ENCODE peak calls at places on chromosome 1, in ten cellular contexts. K is IMR-90; A is esophagus squamous epithelium; E is PC-3; S is HL-60; X is CD4-positive, alpha-beta T cell; V is endothelial cell; Y is CD8-positive, alpha-beta T cell; O is fibroblast of mammary gland; R is OCI-LY7. G is an unnamed sample.

GRCh38 chr1:224626042-224626441 is 9.9 kb downstream of the CNIH3 start:
- DNase-seq in K (peak), A (no peak), E (peak), S (no peak), X (no peak), V (no peak), Y (no peak), O (peak), R (no peak), G (no peak)

GRCh38 chr1:50968884-50969610 is 998 bp upstream of the CDKN2C start:
- DNase-seq in K (no peak), A (no peak), E (peak), S (no peak), X (peak), V (peak), Y (peak), O (peak), R (peak), G (peak)

GRCh38 chr1:198203434-198203833 is 46.6 kb downstream of the NEK7 start:
- DNase-seq in K (peak), A (no peak), E (no peak), S (no peak), X (no peak), V (no peak), Y (no peak), O (no peak), R (no peak), G (no peak)

GRCh38 chr1:208990456-208990855 is 593.1 kb upstream of the CAMK1G start:
- DNase-seq in K (no peak), A (no peak), E (no peak), S (no peak), X (no peak), V (no peak), Y (no peak), O (no peak), R (no peak), G (no peak)

GRCh38 chr1:100461222-100461621 is 76.7 kb upstream of the GPR88 start:
- DNase-seq in K (no peak), A (no peak), E (no peak), S (no peak), X (no peak), V (no peak), Y (no peak), O (no peak), R (no peak), G (no peak)

GRCh38 chr1:181522864-181523263 is 39.5 kb downstream of the CACNA1E start:
- DNase-seq in K (no peak), A (no peak), E (no peak), S (no peak), X (no peak), V (no peak), Y (no peak), O (no peak), R (no peak), G (no peak)

GRCh38 chr1:159040893-159041724 is 31.4 kb downstream of the IFI16 start:
- DNase-seq in K (no peak), A (no peak), E (no peak), S (no peak), X (no peak), V (no peak), Y (no peak), O (no peak), R (no peak), G (no peak)

GRCh38 chr1:64308856-64309255 is 105.4 kb downstream of the UBE2U start:
- DNase-seq in K (no peak), A (no peak), E (no peak), S (no peak), X (no peak), V (peak), Y (no peak), O (peak), R (no peak), G (no peak)

GRCh38 chr1:50418600-50419109 is 4.6 kb downstream of the DMRTA2 start:
- DNase-seq in K (no peak), A (no peak), E (no peak), S (no peak), X (no peak), V (peak), Y (no peak), O (no peak), R (no peak), G (peak)

GRCh38 chr1:154483941-154484803 is 17.8 kb upstream of the TDRD10 start:
- DNase-seq in K (peak), A (no peak), E (peak), S (no peak), X (no peak), V (no peak), Y (no peak), O (peak), R (no peak), G (no peak)

GRCh38 chr1:11311816-11312755 is 39.1 kb downstream of the UBIAD1 start:
- DNase-seq in K (no peak), A (no peak), E (no peak), S (no peak), X (no peak), V (no peak), Y (no peak), O (no peak), R (no peak), G (no peak)

GRCh38 chr1:172699111-172699510 is 40.2 kb downstream of the FASLG start:
- DNase-seq in K (peak), A (no peak), E (peak), S (no peak), X (peak), V (peak), Y (peak), O (peak), R (no peak), G (no peak)

GRCh38 chr1:6040859-6041415 is 4.8 kb upstream of the KCNAB2 start:
- DNase-seq in K (no peak), A (no peak), E (no peak), S (no peak), X (no peak), V (no peak), Y (no peak), O (no peak), R (no peak), G (no peak)

GRCh38 chr1:35111106-35111505 is 31.9 kb downstream of the ZMYM1 start:
- DNase-seq in K (peak), A (no peak), E (peak), S (no peak), X (no peak), V (no peak), Y (no peak), O (peak), R (no peak), G (no peak)

GRCh38 chr1:171142451-171143121 is 42.5 kb upstream of the FMO2 start:
- DNase-seq in K (peak), A (no peak), E (no peak), S (no peak), X (no peak), V (no peak), Y (no peak), O (peak), R (no peak), G (no peak)

GRCh38 chr1:171139890-171140289 is 45.2 kb upstream of the FMO2 start:
- DNase-seq in K (no peak), A (no peak), E (no peak), S (no peak), X (no peak), V (no peak), Y (no peak), O (no peak), R (no peak), G (no peak)

GRCh38 chr1:171140466-171140865 is 44.6 kb upstream of the FMO2 start:
- DNase-seq in K (no peak), A (no peak), E (no peak), S (no peak), X (no peak), V (no peak), Y (no peak), O (peak), R (no peak), G (no peak)

GRCh38 chr1:171142081-171142450 is 43.0 kb upstream of the FMO2 start:
- DNase-seq in K (peak), A (no peak), E (no peak), S (no peak), X (no peak), V (no peak), Y (no peak), O (peak), R (no peak), G (no peak)

GRCh38 chr1:171141336-171142051 is 43.6 kb upstream of the FMO2 start:
- DNase-seq in K (peak), A (no peak), E (no peak), S (no peak), X (no peak), V (no peak), Y (no peak), O (peak), R (no peak), G (no peak)
- TF ChIP-seq CTCF in K (peak), A (no peak), E (peak), S (no peak), X (no peak), V (no peak), Y (no peak), O (peak), R (no peak), G (no peak)

DNA sequence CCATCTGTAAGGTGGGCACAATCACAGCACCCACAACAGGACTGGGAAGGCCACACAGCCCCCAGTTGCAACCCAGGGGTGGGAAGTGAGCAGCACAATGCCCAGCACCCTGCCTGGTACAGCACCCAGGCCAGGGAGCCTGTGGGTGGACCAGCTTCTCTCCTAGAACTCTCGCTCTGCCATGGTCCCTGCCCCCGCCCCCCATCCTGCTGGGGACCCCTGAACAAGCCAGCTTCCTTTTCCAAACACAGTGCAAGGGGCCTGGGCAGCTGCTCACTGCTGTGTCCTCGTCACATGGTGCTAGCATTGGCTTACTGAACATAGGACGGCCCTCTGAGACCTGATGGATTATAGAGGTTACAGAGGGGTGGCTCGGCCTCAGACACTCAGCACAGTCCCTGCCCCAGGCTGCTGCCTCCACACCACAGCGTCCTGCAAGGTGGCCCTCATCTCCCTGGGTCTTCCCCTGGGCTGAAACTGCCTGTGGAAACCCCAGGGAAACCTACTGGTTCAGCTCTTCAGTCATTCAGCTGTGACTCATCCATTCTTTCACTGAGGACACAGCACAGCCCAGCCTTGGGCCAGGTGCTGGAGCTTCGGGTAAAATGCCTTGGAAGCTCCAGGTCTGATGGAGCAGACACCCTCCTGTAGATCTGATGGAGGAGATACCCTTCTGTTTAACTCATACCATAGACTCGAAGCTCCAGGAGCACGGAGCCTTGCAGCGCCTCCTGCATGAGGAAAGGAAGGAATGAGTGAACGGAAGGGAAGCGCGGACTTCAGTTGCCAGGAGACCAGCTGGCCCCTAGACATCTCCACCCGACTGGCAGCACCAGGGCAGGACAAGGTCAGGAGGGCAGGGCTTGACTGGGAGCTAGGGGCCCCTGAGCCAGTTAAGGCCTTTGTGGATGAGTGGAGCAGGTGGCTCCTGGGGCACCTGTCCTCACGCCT is 8.1 kb upstream of the PRDM16 start:
- DNase-seq in K (no peak), A (no peak), E (peak), S (no peak), X (no peak), V (no peak), Y (no peak), O (no peak), R (no peak), G (no peak)
- TF ChIP-seq CTCF in K (no peak), A (no peak), E (no peak), S (no peak), X (no peak), V (no peak), Y (no peak), O (no peak), R (no peak), G (no peak)

GRCh38 chr1:25816112-25816718 is 3.5 kb upstream of the MTFR1L start:
- DNase-seq in K (no peak), A (no peak), E (no peak), S (no peak), X (no peak), V (no peak), Y (no peak), O (no peak), R (no peak), G (no peak)

GRCh38 chr1:25819496-25820246 is at the start of gene MTFR1L:
- DNase-seq in K (peak), A (peak), E (peak), S (peak), X (peak), V (peak), Y (peak), O (peak), R (peak), G (peak)

GRCh38 chr1:25820247-25821111 is 725 bp downstream of the MTFR1L start:
- DNase-seq in K (peak), A (no peak), E (peak), S (peak), X (peak), V (peak), Y (peak), O (peak), R (peak), G (peak)

GRCh38 chr1:25818569-25818968 is 1.2 kb upstream of the MTFR1L start:
- DNase-seq in K (no peak), A (no peak), E (no peak), S (no peak), X (no peak), V (no peak), Y (no peak), O (no peak), R (no peak), G (no peak)

DNA sequence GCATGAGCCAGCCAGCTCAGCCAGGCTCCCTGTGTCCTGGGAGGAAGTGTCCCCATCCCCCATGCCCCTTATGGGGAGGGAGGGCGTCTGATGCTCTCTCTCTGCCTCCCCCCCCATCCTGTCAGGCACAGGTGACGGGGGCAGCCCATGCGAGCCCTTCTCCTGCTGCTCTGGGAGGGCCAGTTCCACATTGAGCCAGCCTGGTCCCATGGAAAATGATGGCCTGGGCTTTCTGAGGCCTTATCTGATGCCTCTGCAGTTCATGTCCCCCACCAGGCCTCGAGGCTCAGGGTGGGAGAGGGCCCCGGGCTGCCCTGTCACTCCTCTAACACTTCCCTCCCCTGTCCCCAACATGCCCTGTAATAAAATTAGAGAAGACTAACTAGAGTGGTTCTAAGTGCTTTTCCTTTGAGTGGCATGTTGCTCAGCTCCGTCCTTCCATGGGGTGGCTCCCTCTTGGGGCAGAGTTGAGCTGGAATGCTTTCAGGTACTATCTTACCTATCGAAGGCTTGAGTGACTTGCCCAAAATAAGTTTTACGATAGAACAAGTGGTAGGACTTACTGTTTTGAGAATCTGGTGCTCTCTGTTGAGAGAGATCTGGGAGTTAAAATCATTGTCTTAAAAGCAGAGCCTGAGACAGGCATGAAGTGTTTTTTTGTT is 1.8 kb upstream of the MTFR1L start:
- DNase-seq in K (no peak), A (no peak), E (peak), S (no peak), X (no peak), V (no peak), Y (no peak), O (no peak), R (no peak), G (no peak)
- TF ChIP-seq CTCF in K (no peak), A (peak), E (peak), S (no peak), X (no peak), V (no peak), Y (no peak), O (no peak), R (peak), G (no peak)

GRCh38 chr1:19825298-19825697 is 10.2 kb upstream of the RNF186 start:
- DNase-seq in K (no peak), A (no peak), E (no peak), S (no peak), X (no peak), V (no peak), Y (no peak), O (no peak), R (no peak), G (no peak)
- TF ChIP-seq CTCF in K (no peak), A (no peak), E (no peak), S (no peak), X (no peak), V (no peak), Y (no peak), O (no peak), R (no peak), G (no peak)

GRCh38 chr1:45373573-45373972 is 33.3 kb upstream of the MUTYH start:
- DNase-seq in K (no peak), A (no peak), E (no peak), S (no peak), X (no peak), V (no peak), Y (no peak), O (no peak), R (no peak), G (no peak)

GRCh38 chr1:45370575-45370974 is 30.3 kb upstream of the MUTYH start:
- DNase-seq in K (no peak), A (no peak), E (no peak), S (no peak), X (no peak), V (no peak), Y (no peak), O (no peak), R (peak), G (peak)

GRCh38 chr1:45380125-45380524 is 39.9 kb upstream of the MUTYH start:
- DNase-seq in K (no peak), A (no peak), E (no peak), S (no peak), X (no peak), V (no peak), Y (no peak), O (no peak), R (no peak), G (no peak)

GRCh38 chr1:45378184-45378583 is 37.9 kb upstream of the MUTYH start:
- DNase-seq in K (no peak), A (no peak), E (no peak), S (no peak), X (no peak), V (no peak), Y (no peak), O (no peak), R (no peak), G (no peak)

GRCh38 chr1:45375104-45376090 is 35.2 kb upstream of the MUTYH start:
- DNase-seq in K (no peak), A (no peak), E (peak), S (no peak), X (no peak), V (no peak), Y (no peak), O (no peak), R (peak), G (no peak)
- TF ChIP-seq CTCF in K (no peak), A (no peak), E (peak), S (no peak), X (no peak), V (no peak), Y (no peak), O (no peak), R (peak), G (no peak)

GRCh38 chr1:178133291-178133989 is 39.5 kb downstream of the RASAL2 start:
- DNase-seq in K (no peak), A (no peak), E (no peak), S (no peak), X (no peak), V (no peak), Y (no peak), O (no peak), R (no peak), G (no peak)

GRCh38 chr1:178134061-178134460 is 40.2 kb downstream of the RASAL2 start:
- DNase-seq in K (peak), A (no peak), E (peak), S (peak), X (no peak), V (no peak), Y (no peak), O (peak), R (no peak), G (no peak)

GRCh38 chr1:178142806-178143205 is 48.9 kb downstream of the RASAL2 start:
- DNase-seq in K (no peak), A (no peak), E (no peak), S (no peak), X (no peak), V (no peak), Y (no peak), O (no peak), R (no peak), G (no peak)

GRCh38 chr1:178137238-178137637 is 43.3 kb downstream of the RASAL2 start:
- DNase-seq in K (no peak), A (no peak), E (no peak), S (no peak), X (no peak), V (no peak), Y (no peak), O (no peak), R (no peak), G (no peak)
- TF ChIP-seq CTCF in K (no peak), A (no peak), E (no peak), S (no peak), X (no peak), V (no peak), Y (no peak), O (no peak), R (no peak), G (no peak)

GRCh38 chr1:115466433-115466832 is 128.4 kb upstream of the NGF start:
- DNase-seq in K (no peak), A (no peak), E (no peak), S (no peak), X (no peak), V (peak), Y (no peak), O (no peak), R (no peak), G (no peak)

GRCh38 chr1:115462677-115463076 is 124.6 kb upstream of the NGF start:
- DNase-seq in K (no peak), A (no peak), E (no peak), S (no peak), X (no peak), V (no peak), Y (no peak), O (no peak), R (peak), G (no peak)

GRCh38 chr1:115465802-115466363 is 127.8 kb upstream of the NGF start:
- DNase-seq in K (no peak), A (no peak), E (no peak), S (no peak), X (no peak), V (no peak), Y (no peak), O (no peak), R (no peak), G (no peak)

GRCh38 chr1:115461526-115461925 is 123.5 kb upstream of the NGF start:
- DNase-seq in K (no peak), A (no peak), E (no peak), S (no peak), X (no peak), V (no peak), Y (no peak), O (no peak), R (no peak), G (no peak)

GRCh38 chr1:115463347-115463746 is 125.3 kb upstream of the NGF start:
- DNase-seq in K (no peak), A (no peak), E (peak), S (no peak), X (no peak), V (no peak), Y (no peak), O (no peak), R (peak), G (no peak)
- TF ChIP-seq CTCF in K (peak), A (no peak), E (peak), S (no peak), X (no peak), V (no peak), Y (no peak), O (no peak), R (peak), G (no peak)

GRCh38 chr1:40924767-40925166 is 54.7 kb upstream of the CTPS1 start:
- DNase-seq in K (no peak), A (no peak), E (no peak), S (no peak), X (no peak), V (no peak), Y (no peak), O (no peak), R (no peak), G (no peak)

GRCh38 chr1:40921981-40922677 is 57.4 kb upstream of the CTPS1 start:
- DNase-seq in K (no peak), A (no peak), E (no peak), S (no peak), X (no peak), V (no peak), Y (no peak), O (no peak), R (no peak), G (no peak)

GRCh38 chr1:40921522-40921921 is 58.0 kb upstream of the CTPS1 start:
- DNase-seq in K (no peak), A (no peak), E (no peak), S (no peak), X (no peak), V (no peak), Y (no peak), O (no peak), R (no peak), G (no peak)

GRCh38 chr1:40923511-40924020 is 55.9 kb upstream of the CTPS1 start:
- DNase-seq in K (no peak), A (no peak), E (no peak), S (no peak), X (no peak), V (no peak), Y (no peak), O (no peak), R (no peak), G (no peak)

DNA sequence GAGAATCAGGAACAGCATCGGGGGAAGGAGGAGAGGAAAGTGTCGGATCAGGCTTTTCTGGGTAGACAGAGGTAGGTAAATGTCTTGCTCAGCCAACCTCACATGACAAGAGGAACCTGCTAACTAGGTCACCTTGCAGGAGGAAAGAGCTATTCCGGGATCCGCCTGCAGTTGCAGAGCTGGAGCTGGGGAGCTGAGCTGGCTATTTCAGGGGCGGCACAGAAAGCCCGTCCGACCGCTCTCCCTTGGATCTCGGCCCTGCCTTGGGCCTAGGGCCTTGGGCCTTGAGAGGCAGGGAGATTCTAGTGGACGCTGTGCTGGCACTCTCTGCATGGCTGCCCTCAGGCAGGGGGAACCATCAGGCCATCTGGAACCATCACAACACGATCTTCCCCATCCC is 56.5 kb upstream of the CTPS1 start:
- DNase-seq in K (no peak), A (no peak), E (no peak), S (no peak), X (no peak), V (no peak), Y (no peak), O (no peak), R (no peak), G (no peak)
- TF ChIP-seq CTCF in K (no peak), A (no peak), E (no peak), S (no peak), X (no peak), V (no peak), Y (no peak), O (no peak), R (no peak), G (no peak)